ENCODE peak calls at places on chromosomes 11 and 22, in ten cellular contexts. G is AG04449; Y is GM23338; H is activated CD4-positive, alpha-beta T cell treated with anti-CD3 and anti-CD28 coated beads, Interleukin-2, amount 50 U/mL, for 1 hour; A is stimulated activated CD8-positive, alpha-beta memory T cell treated with anti-CD3 and anti-CD28 coated beads, Interleukin-15, amount 100 ng/mL, for 4 hours; T is LNCaP clone FGC; Q is AG08396; F is EL; I is putamen; J is stimulated activated CD4-positive, alpha-beta T cell treated with anti-CD3 and anti-CD28 coated beads, Interleukin-4, amount 100 ng/mL, for 4 hours. E is an unnamed sample.

GRCh38 chr11:118921121-118921928 is 4.4 kb downstream of the BCL9L start:
- DNase-seq in F (peak), J (no peak), A (no peak), Y (peak), H (no peak), T (no peak), Q (peak), G (no peak), I (no peak), E (peak)

GRCh38 chr22:19357270-19358105 is 66.0 kb upstream of the CLTCL1 start:
- DNase-seq in T (no peak), F (no peak), Y (no peak), G (no peak), Q (peak), A (no peak), H (no peak), I (no peak), J (no peak), E (no peak)

GRCh38 chr11:77147668-77148321 is 19.7 kb downstream of the MYO7A start:
- DNase-seq in F (peak), G (no peak), Q (no peak), A (no peak), J (peak), T (no peak), I (no peak), Y (peak), H (no peak), E (no peak)

GRCh38 chr11:94550513-94550912 is 6.8 kb downstream of the FUT4 start:
- DNase-seq in F (no peak), Q (no peak), I (no peak), T (no peak), J (no peak), A (no peak), Y (no peak), H (no peak), G (no peak), E (no peak)

GRCh38 chr11:68929706-68930605 is 26.3 kb downstream of the IGHMBP2 start:
- DNase-seq in F (no peak), G (no peak), I (peak), H (no peak), A (no peak), Y (no peak), Q (no peak), J (no peak), T (no peak), E (no peak)

GRCh38 chr11:130636672-130637463 is 188.4 kb downstream of the ADAMTS15 start:
- DNase-seq in Y (no peak), A (no peak), J (no peak), I (no peak), T (peak), Q (peak), H (no peak), F (peak), G (no peak), E (no peak)

GRCh38 chr11:120181446-120181992 is 29.3 kb upstream of the OAF start:
- DNase-seq in F (no peak), J (no peak), I (no peak), H (no peak), Y (no peak), T (no peak), A (no peak), G (no peak), Q (no peak), E (no peak)

GRCh38 chr11:71144736-71145135 is 107.6 kb downstream of the SHANK2 start:
- DNase-seq in I (no peak), Y (no peak), T (no peak), A (no peak), H (no peak), Q (no peak), J (no peak), G (no peak), F (no peak), E (no peak)

GRCh38 chr22:29716814-29717213 is 3.0 kb upstream of the CABP7 start:
- DNase-seq in Y (peak), A (no peak), F (peak), G (no peak), Q (peak), I (peak), T (no peak), J (no peak), H (no peak), E (no peak)

GRCh38 chr11:12746593-12747097 is 72.4 kb downstream of the TEAD1 start:
- DNase-seq in H (no peak), Q (peak), G (no peak), J (no peak), A (no peak), Y (peak), F (peak), T (no peak), I (no peak), E (no peak)

GRCh38 chr11:57406337-57406904 is 16.0 kb upstream of the PRG2 start:
- DNase-seq in T (no peak), J (peak), A (peak), G (no peak), Y (no peak), H (no peak), Q (no peak), I (no peak), F (no peak), E (no peak)